ENCODE peak calls at places on chromosomes 1 and 21, in four cellular contexts. F is mesenchymal stem cell, M is IMR-90, G is H1. D is an unnamed sample.

GRCh38 chr1:85681087-85681486 is 27.1 kb downstream of the ZNHIT6 start:
- DNase-seq in G (no peak), M (peak), F (peak), D (no peak)

GRCh38 chr1:190633488-190633887 is 155.8 kb upstream of the BRINP3 start:
- DNase-seq in M (peak), F (no peak), G (no peak), D (peak)

GRCh38 chr21:41815652-41816582 is 49.1 kb upstream of the RIPK4 start:
- DNase-seq in M (no peak), F (no peak), G (no peak), D (no peak)

GRCh38 chr1:17307946-17308345 is at the start of gene PADI4:
- DNase-seq in M (no peak), G (no peak), F (no peak), D (no peak)

GRCh38 chr1:192826791-192827477 is 18.1 kb downstream of the RGS2 start:
- DNase-seq in F (peak), G (no peak), M (no peak), D (peak)

GRCh38 chr1:93467606-93468005 is 19.7 kb downstream of the FNBP1L start:
- DNase-seq in G (no peak), M (no peak), F (no peak), D (no peak)

GRCh38 chr1:178308438-178308837 is 188.3 kb downstream of the CLEC20A start:
- DNase-seq in F (no peak), M (no peak), G (no peak), D (peak)

GRCh38 chr1:88976235-88976634 is 16.2 kb downstream of the KYAT3 start:
- DNase-seq in G (no peak), F (no peak), M (no peak), D (no peak)

GRCh38 chr1:110091791-110092190 is 20.5 kb upstream of the UBL4B start:
- DNase-seq in G (no peak), M (peak), F (no peak), D (no peak)

GRCh38 chr1:78370779-78371482 is 119.8 kb upstream of the PTGFR start:
- DNase-seq in M (peak), G (no peak), F (no peak), D (no peak)

GRCh38 chr1:155569988-155570592 is 7.5 kb upstream of the ASH1L start:
- DNase-seq in G (no peak), F (peak), M (peak), D (peak)

GRCh38 chr1:228938248-228938891 is 203.1 kb downstream of the RHOU start:
- DNase-seq in M (no peak), F (peak), G (no peak), D (peak)

GRCh38 chr1:184056921-184057496 is 5.5 kb downstream of the TSEN15 start:
- DNase-seq in F (peak), G (no peak), M (peak), D (peak)

GRCh38 chr1:243268751-243269460 is 13.1 kb downstream of the SDCCAG8 start:
- DNase-seq in M (peak), F (peak), G (no peak), D (peak)

GRCh38 chr1:155169541-155169940 is 3.6 kb downstream of the KRTCAP2 start:
- DNase-seq in F (no peak), G (no peak), M (no peak), D (no peak)

GRCh38 chr1:109619655-109620395 is at the start of gene AMPD2:
- DNase-seq in M (peak), G (no peak), F (peak), D (peak)

GRCh38 chr1:1272341-1273151 is 1.1 kb downstream of the UBE2J2 start:
- DNase-seq in M (peak), G (no peak), F (no peak), D (no peak)

GRCh38 chr1:119340861-119341261 is 27.7 kb upstream of the HAO2 start:
- DNase-seq in F (no peak), G (no peak), M (no peak), D (peak)

GRCh38 chr1:248855580-248855979 is 3.3 kb downstream of the ZNF692 start:
- DNase-seq in G (no peak), F (no peak), M (no peak), D (no peak)

GRCh38 chr1:241593186-241593585 is 47.0 kb downstream of the CHML start:
- DNase-seq in F (no peak), M (peak), G (no peak), D (no peak)

GRCh38 chr21:34126269-34126668 is 52.9 kb downstream of the MRPS6 start:
- DNase-seq in M (peak), G (no peak), F (peak), D (peak)

GRCh38 chr1:153532161-153532560 is 3.6 kb downstream of the S100A6 start:
- DNase-seq in G (no peak), M (no peak), F (no peak), D (no peak)

GRCh38 chr1:19476440-19477190 is 8.7 kb downstream of the CAPZB start:
- DNase-seq in G (no peak), F (peak), M (peak), D (no peak)

DNA sequence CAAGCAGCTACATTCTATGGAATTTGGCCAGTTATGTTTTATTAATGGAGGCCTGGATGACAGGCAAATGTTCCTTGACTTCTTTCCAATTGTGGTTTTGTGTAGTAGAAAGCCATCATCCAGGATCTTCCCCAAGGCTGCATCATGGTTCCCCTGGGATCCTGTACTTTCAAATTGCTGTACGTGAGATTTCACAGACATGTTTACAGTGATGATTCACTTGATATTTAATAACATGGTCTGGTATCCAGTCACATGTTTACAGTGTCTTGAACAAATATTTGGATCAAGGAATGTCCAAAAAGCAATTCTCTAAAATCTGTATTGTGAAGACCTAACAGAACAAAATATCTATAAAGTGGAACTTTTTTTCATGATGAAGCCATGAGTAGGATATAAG is 68.3 kb upstream of the ST6GALNAC3 start:
- DNase-seq in G (no peak), F (peak), M (peak), D (no peak)
- H3K9ac ChIP-seq in G (no peak), F (no peak), M (no peak), D (no peak)

GRCh38 chr1:46718727-46719622 is at the start of gene EFCAB14:
- DNase-seq in F (peak), G (peak), M (peak), D (peak)
- H4K8ac ChIP-seq in F (peak), G (peak), M (peak), D (no peak)

GRCh38 chr21:32457360-32457840 is 44.9 kb downstream of the EVA1C start:
- DNase-seq in F (no peak), M (peak), G (no peak), D (no peak)

GRCh38 chr21:32459972-32460371 is 47.5 kb downstream of the EVA1C start:
- DNase-seq in M (peak), F (no peak), G (no peak), D (no peak)

GRCh38 chr21:32455548-32455947 is 43.0 kb downstream of the EVA1C start:
- DNase-seq in G (no peak), M (no peak), F (no peak), D (no peak)

GRCh38 chr21:32456497-32456918 is 44.0 kb downstream of the EVA1C start:
- DNase-seq in G (no peak), F (no peak), M (peak), D (no peak)

DNA sequence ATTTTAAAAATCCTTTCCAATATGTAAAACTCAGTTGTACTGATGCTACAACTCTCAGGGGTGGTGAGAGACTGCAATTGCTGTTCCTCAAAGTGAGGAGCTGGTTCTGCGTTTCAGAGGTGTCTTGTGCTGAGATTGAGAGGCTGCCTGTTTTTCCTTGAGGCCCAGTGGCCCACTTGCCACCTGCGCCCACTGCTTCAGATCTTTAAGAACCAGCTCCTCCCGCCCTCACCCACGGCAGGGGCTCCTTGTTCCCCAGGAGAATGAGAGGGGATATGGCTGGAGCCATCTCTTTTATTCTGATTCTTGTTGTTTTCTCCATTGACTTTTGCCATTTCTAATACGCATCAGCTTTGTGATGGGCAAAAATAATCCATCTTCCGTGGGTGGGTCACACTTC is 45.5 kb downstream of the EVA1C start:
- DNase-seq in F (no peak), G (no peak), M (no peak), D (no peak)
- H3K9ac ChIP-seq in F (peak), G (no peak), M (no peak), D (no peak)

DNA sequence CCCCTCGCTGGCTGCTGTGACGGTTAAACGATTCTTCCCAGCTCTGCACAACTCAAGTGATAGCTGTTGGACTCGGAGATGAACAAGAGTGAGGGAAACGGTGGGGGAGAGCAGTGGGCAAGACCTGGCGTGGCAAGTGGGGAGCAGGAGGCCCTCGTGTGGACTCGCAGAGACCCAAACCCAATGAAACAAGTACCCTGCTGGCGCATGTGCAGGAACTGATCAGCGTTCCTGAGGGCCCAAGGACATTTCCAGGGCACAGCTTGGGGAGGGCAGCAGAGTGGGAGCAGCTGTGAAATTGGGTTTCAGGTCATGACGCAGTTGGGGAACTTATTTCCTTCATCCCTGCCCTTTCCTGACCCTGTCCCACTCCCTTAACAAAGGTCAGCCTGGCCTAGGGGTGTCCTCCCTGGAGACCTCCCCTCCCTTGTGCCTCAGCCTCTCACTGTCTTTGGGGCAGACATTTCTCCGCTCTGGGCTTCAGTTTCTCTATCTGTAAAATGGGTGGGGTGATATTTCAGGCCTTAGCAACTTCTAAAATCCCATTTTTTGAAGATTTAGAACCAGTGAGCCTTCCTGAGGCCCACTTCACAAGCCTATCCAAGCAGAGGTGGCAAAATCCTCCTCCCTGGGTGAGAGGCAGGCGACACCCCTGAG is 27.9 kb upstream of the ECE1 start:
- DNase-seq in F (no peak), G (no peak), M (no peak), D (no peak)
- H4K8ac ChIP-seq in F (peak), G (no peak), M (peak), D (no peak)

GRCh38 chr1:171487038-171487437 is 1.7 kb downstream of the PRRC2C start:
- DNase-seq in M (no peak), G (no peak), F (no peak), D (no peak)
- H3K9ac ChIP-seq in M (no peak), G (no peak), F (peak), D (peak)

GRCh38 chr1:2413495-2414296 is 1.3 kb upstream of the PEX10 start:
- DNase-seq in M (no peak), F (no peak), G (no peak), D (peak)

GRCh38 chr1:2412773-2413494 is 570 bp upstream of the PEX10 start:
- DNase-seq in G (no peak), F (peak), M (peak), D (peak)

GRCh38 chr1:2411801-2412394 is 466 bp downstream of the PEX10 start:
- DNase-seq in M (no peak), G (no peak), F (peak), D (peak)

GRCh38 chr1:2414297-2414958 is 2.1 kb upstream of the PEX10 start:
- DNase-seq in M (peak), F (peak), G (no peak), D (peak)

GRCh38 chr1:2412395-2412772 is at the start of gene PEX10:
- DNase-seq in F (peak), M (peak), G (peak), D (peak)
- H4K8ac ChIP-seq in F (peak), M (peak), G (peak), D (peak)

GRCh38 chr21:38982804-38983203 is 177.1 kb downstream of the ETS2 start:
- DNase-seq in M (no peak), G (no peak), F (no peak), D (no peak)

GRCh38 chr21:38982096-38982495 is 176.4 kb downstream of the ETS2 start:
- DNase-seq in G (peak), F (no peak), M (no peak), D (peak)

GRCh38 chr21:38976900-38977299 is 171.2 kb downstream of the ETS2 start:
- DNase-seq in M (no peak), F (no peak), G (no peak), D (no peak)

GRCh38 chr21:38980416-38981319 is 174.9 kb downstream of the ETS2 start:
- DNase-seq in M (no peak), F (no peak), G (no peak), D (no peak)

GRCh38 chr21:38979271-38980196 is 173.8 kb downstream of the ETS2 start:
- DNase-seq in F (peak), M (peak), G (peak), D (peak)
- H3K9ac ChIP-seq in F (no peak), M (no peak), G (no peak), D (no peak)

DNA sequence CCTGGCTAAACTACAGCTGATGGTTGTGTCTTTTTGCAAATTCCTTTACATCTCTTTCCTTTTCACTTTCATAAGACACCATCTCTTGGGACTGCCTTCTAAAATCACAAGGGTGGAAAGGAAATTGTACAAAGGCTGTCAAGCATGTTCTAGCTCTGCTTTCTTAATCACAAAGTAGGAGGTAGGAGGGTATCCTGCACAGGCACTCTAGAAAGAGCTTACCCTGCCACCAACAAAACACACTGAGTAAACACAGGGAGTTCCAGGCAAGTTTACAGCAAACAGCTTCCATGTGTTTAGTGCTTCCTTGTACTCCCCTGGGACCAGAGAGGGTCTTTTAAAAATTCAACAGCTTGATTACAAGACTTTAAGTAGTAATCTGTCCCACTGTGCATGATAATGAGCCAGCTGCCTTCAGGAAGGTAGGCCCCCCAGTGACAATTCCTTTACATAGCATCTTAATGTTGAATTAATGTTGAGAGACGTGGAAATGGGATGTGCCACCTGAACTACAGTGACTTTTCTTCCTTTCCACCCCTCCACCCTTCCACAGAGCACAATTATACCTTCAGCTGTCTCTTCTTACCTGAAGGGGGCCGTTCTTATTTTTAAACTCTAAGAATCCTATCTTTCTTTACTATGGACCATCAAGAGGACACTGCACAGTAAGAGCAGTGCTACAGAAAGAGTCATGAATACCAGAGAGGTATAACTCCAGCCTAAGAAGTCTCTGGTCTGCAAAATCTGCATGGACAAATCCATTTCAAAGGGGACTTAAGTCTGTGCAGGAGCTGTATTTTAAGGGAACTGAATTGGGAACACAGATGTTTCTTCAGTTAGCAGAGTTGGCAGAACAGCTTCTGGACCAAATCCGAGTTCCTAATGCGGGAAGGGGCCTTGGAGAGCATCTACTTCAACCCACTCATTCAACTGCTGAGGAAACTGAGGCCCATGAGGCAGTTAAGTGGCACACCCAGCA is 2.2 kb downstream of the PLPP3 start:
- DNase-seq in G (no peak), F (peak), M (peak), D (peak)
- H4K8ac ChIP-seq in G (no peak), F (no peak), M (peak), D (no peak)

GRCh38 chr1:182626527-182626926 is 22.3 kb upstream of the RGS16 start:
- DNase-seq in M (no peak), F (no peak), G (no peak), D (no peak)
- H3K9ac ChIP-seq in M (no peak), F (no peak), G (no peak), D (no peak)

GRCh38 chr21:45458281-45459170 is 53.6 kb downstream of the COL18A1 start:
- DNase-seq in G (no peak), F (no peak), M (no peak), D (no peak)

GRCh38 chr21:45457832-45458172 is 52.8 kb downstream of the COL18A1 start:
- DNase-seq in G (no peak), M (no peak), F (no peak), D (no peak)

GRCh38 chr21:45456014-45456835 is 51.3 kb downstream of the COL18A1 start:
- DNase-seq in G (no peak), F (no peak), M (no peak), D (no peak)

GRCh38 chr21:45456836-45457160 is 51.8 kb downstream of the COL18A1 start:
- DNase-seq in G (no peak), M (no peak), F (no peak), D (no peak)

GRCh38 chr21:45457161-45457831 is 52.3 kb downstream of the COL18A1 start:
- DNase-seq in F (no peak), M (no peak), G (no peak), D (no peak)
- H4K8ac ChIP-seq in F (no peak), M (no peak), G (no peak), D (no peak)